ENCODE peak calls at places on chromosomes 1 and 21, in eight cellular contexts. One of them, this sample, is unnamed.

GRCh38 chr1:72186733-72187307 is 95.5 kb downstream of the NEGR1 start:
- DNase-seq in psoas muscle: no peak
- DNase-seq in GM23248: peak
- DNase-seq in EH: peak
- DNase-seq in Peyer's patch: no peak
- DNase-seq in IMR-90: peak
- DNase-seq in NCI-H1092 treated with DMSO at 0.1 percent for 48 hours: peak
- DNase-seq in fibroblast of lung: peak
- DNase-seq in this sample: peak

GRCh38 chr1:209584186-209584776 is 767 bp downstream of the CAMK1G start:
- DNase-seq in Peyer's patch: no peak
- DNase-seq in NCI-H1092 treated with DMSO at 0.1 percent for 48 hours: no peak
- DNase-seq in IMR-90: no peak
- DNase-seq in EH: peak
- DNase-seq in fibroblast of lung: no peak
- DNase-seq in GM23248: no peak
- DNase-seq in psoas muscle: no peak
- DNase-seq in this sample: no peak

GRCh38 chr21:40386301-40386911 is 460.6 kb downstream of the DSCAM start:
- DNase-seq in GM23248: peak
- DNase-seq in Peyer's patch: peak
- DNase-seq in EH: peak
- DNase-seq in psoas muscle: peak
- DNase-seq in IMR-90: no peak
- DNase-seq in fibroblast of lung: peak
- DNase-seq in NCI-H1092 treated with DMSO at 0.1 percent for 48 hours: peak
- DNase-seq in this sample: no peak

GRCh38 chr21:42611852-42612251 is 41.6 kb upstream of the PDE9A start:
- DNase-seq in EH: no peak
- DNase-seq in NCI-H1092 treated with DMSO at 0.1 percent for 48 hours: no peak
- DNase-seq in GM23248: no peak
- DNase-seq in IMR-90: no peak
- DNase-seq in fibroblast of lung: no peak
- DNase-seq in psoas muscle: no peak
- DNase-seq in Peyer's patch: no peak
- DNase-seq in this sample: no peak

GRCh38 chr1:236760986-236761385 is 34.1 kb upstream of the MTR start:
- DNase-seq in EH: no peak
- DNase-seq in GM23248: no peak
- DNase-seq in psoas muscle: no peak
- DNase-seq in Peyer's patch: no peak
- DNase-seq in fibroblast of lung: no peak
- DNase-seq in NCI-H1092 treated with DMSO at 0.1 percent for 48 hours: no peak
- DNase-seq in IMR-90: no peak
- DNase-seq in this sample: no peak

GRCh38 chr1:218330043-218330623 is 15.0 kb upstream of the TGFB2 start:
- DNase-seq in fibroblast of lung: peak
- DNase-seq in Peyer's patch: no peak
- DNase-seq in GM23248: peak
- DNase-seq in IMR-90: peak
- DNase-seq in EH: peak
- DNase-seq in psoas muscle: no peak
- DNase-seq in NCI-H1092 treated with DMSO at 0.1 percent for 48 hours: peak
- DNase-seq in this sample: peak

GRCh38 chr21:34020005-34020847 is 53.2 kb upstream of the MRPS6 start:
- DNase-seq in EH: peak
- DNase-seq in NCI-H1092 treated with DMSO at 0.1 percent for 48 hours: no peak
- DNase-seq in fibroblast of lung: peak
- DNase-seq in Peyer's patch: peak
- DNase-seq in GM23248: no peak
- DNase-seq in IMR-90: no peak
- DNase-seq in psoas muscle: no peak
- DNase-seq in this sample: no peak

GRCh38 chr21:45290948-45291612 is 3.4 kb upstream of the POFUT2 start:
- DNase-seq in Peyer's patch: no peak
- DNase-seq in GM23248: peak
- DNase-seq in NCI-H1092 treated with DMSO at 0.1 percent for 48 hours: no peak
- DNase-seq in IMR-90: peak
- DNase-seq in psoas muscle: no peak
- DNase-seq in EH: peak
- DNase-seq in fibroblast of lung: peak
- DNase-seq in this sample: peak

GRCh38 chr1:223349241-223349640 is 14.7 kb downstream of the SUSD4 start:
- DNase-seq in EH: no peak
- DNase-seq in NCI-H1092 treated with DMSO at 0.1 percent for 48 hours: no peak
- DNase-seq in fibroblast of lung: no peak
- DNase-seq in psoas muscle: no peak
- DNase-seq in Peyer's patch: no peak
- DNase-seq in GM23248: no peak
- DNase-seq in IMR-90: no peak
- DNase-seq in this sample: no peak

GRCh38 chr1:116881879-116882520 is 27.7 kb upstream of the PTGFRN start:
- DNase-seq in fibroblast of lung: peak
- DNase-seq in IMR-90: peak
- DNase-seq in Peyer's patch: peak
- DNase-seq in NCI-H1092 treated with DMSO at 0.1 percent for 48 hours: peak
- DNase-seq in psoas muscle: peak
- DNase-seq in EH: peak
- DNase-seq in GM23248: peak
- DNase-seq in this sample: peak

GRCh38 chr1:8552135-8552534 is 234.2 kb downstream of the SLC45A1 start:
- DNase-seq in NCI-H1092 treated with DMSO at 0.1 percent for 48 hours: no peak
- DNase-seq in psoas muscle: no peak
- DNase-seq in IMR-90: no peak
- DNase-seq in Peyer's patch: no peak
- DNase-seq in fibroblast of lung: no peak
- DNase-seq in GM23248: no peak
- DNase-seq in EH: no peak
- DNase-seq in this sample: no peak

GRCh38 chr1:117615474-117615873 is 9.6 kb downstream of the TENT5C start:
- DNase-seq in GM23248: no peak
- DNase-seq in psoas muscle: no peak
- DNase-seq in fibroblast of lung: no peak
- DNase-seq in EH: no peak
- DNase-seq in NCI-H1092 treated with DMSO at 0.1 percent for 48 hours: no peak
- DNase-seq in Peyer's patch: peak
- DNase-seq in IMR-90: no peak
- DNase-seq in this sample: no peak

GRCh38 chr1:32960819-32961355 is 3.7 kb downstream of the RNF19B start:
- DNase-seq in Peyer's patch: no peak
- DNase-seq in fibroblast of lung: no peak
- DNase-seq in GM23248: no peak
- DNase-seq in IMR-90: no peak
- DNase-seq in psoas muscle: no peak
- DNase-seq in NCI-H1092 treated with DMSO at 0.1 percent for 48 hours: no peak
- DNase-seq in EH: no peak
- DNase-seq in this sample: no peak

GRCh38 chr1:167617100-167617949 is 12.7 kb upstream of the RCSD1 start:
- DNase-seq in EH: peak
- DNase-seq in psoas muscle: peak
- DNase-seq in GM23248: peak
- DNase-seq in IMR-90: peak
- DNase-seq in fibroblast of lung: peak
- DNase-seq in Peyer's patch: peak
- DNase-seq in NCI-H1092 treated with DMSO at 0.1 percent for 48 hours: no peak
- DNase-seq in this sample: peak

GRCh38 chr1:183995322-183996035 is 42.0 kb downstream of the COLGALT2 start:
- DNase-seq in NCI-H1092 treated with DMSO at 0.1 percent for 48 hours: no peak
- DNase-seq in psoas muscle: peak
- DNase-seq in fibroblast of lung: no peak
- DNase-seq in EH: no peak
- DNase-seq in IMR-90: peak
- DNase-seq in Peyer's patch: no peak
- DNase-seq in GM23248: no peak
- DNase-seq in this sample: no peak

GRCh38 chr1:165637427-165637826 is 6.4 kb downstream of the MGST3 start:
- DNase-seq in psoas muscle: no peak
- DNase-seq in Peyer's patch: no peak
- DNase-seq in GM23248: peak
- DNase-seq in EH: peak
- DNase-seq in IMR-90: peak
- DNase-seq in fibroblast of lung: peak
- DNase-seq in NCI-H1092 treated with DMSO at 0.1 percent for 48 hours: no peak
- DNase-seq in this sample: peak

GRCh38 chr21:43902441-43902840 is 37.4 kb downstream of the AGPAT3 start:
- DNase-seq in fibroblast of lung: no peak
- DNase-seq in psoas muscle: no peak
- DNase-seq in Peyer's patch: no peak
- DNase-seq in NCI-H1092 treated with DMSO at 0.1 percent for 48 hours: no peak
- DNase-seq in IMR-90: peak
- DNase-seq in GM23248: no peak
- DNase-seq in EH: no peak
- DNase-seq in this sample: no peak

GRCh38 chr1:18643154-18644012 is 12.7 kb downstream of the PAX7 start:
- DNase-seq in GM23248: no peak
- DNase-seq in Peyer's patch: no peak
- DNase-seq in fibroblast of lung: no peak
- DNase-seq in EH: peak
- DNase-seq in psoas muscle: no peak
- DNase-seq in NCI-H1092 treated with DMSO at 0.1 percent for 48 hours: no peak
- DNase-seq in IMR-90: no peak
- DNase-seq in this sample: peak

GRCh38 chr1:179012033-179012432 is 13.7 kb upstream of the FAM20B start:
- DNase-seq in GM23248: no peak
- DNase-seq in NCI-H1092 treated with DMSO at 0.1 percent for 48 hours: no peak
- DNase-seq in Peyer's patch: no peak
- DNase-seq in psoas muscle: no peak
- DNase-seq in IMR-90: no peak
- DNase-seq in fibroblast of lung: no peak
- DNase-seq in EH: no peak
- DNase-seq in this sample: no peak

GRCh38 chr1:183048087-183049085 is 25.2 kb downstream of the LAMC1 start:
- DNase-seq in fibroblast of lung: no peak
- DNase-seq in NCI-H1092 treated with DMSO at 0.1 percent for 48 hours: no peak
- DNase-seq in psoas muscle: no peak
- DNase-seq in IMR-90: no peak
- DNase-seq in Peyer's patch: no peak
- DNase-seq in GM23248: no peak
- DNase-seq in EH: no peak
- DNase-seq in this sample: no peak

This sample was measured in GM03348.